ENCODE peak calls at places on chromosomes 5 and 9, in five cellular contexts. One of them, this sample, is unnamed.

GRCh38 chr5:61295365-61295764 is 36.7 kb upstream of the ZSWIM6 start:
- DNase-seq in pancreas: no peak
- DNase-seq in A549: no peak
- DNase-seq in PC-9: no peak
- DNase-seq in choroid plexus epithelial cell: no peak
- DNase-seq in this sample: no peak

GRCh38 chr5:41822036-41822435 is 48.2 kb downstream of the OXCT1 start:
- DNase-seq in choroid plexus epithelial cell: no peak
- DNase-seq in A549: no peak
- DNase-seq in PC-9: no peak
- DNase-seq in pancreas: no peak
- DNase-seq in this sample: no peak

GRCh38 chr5:43780586-43780985 is 177.6 kb downstream of the NNT start:
- DNase-seq in choroid plexus epithelial cell: peak
- DNase-seq in A549: no peak
- DNase-seq in pancreas: no peak
- DNase-seq in PC-9: no peak
- DNase-seq in this sample: no peak

GRCh38 chr5:33313150-33313549 is 127.6 kb upstream of the TARS1 start:
- DNase-seq in choroid plexus epithelial cell: peak
- DNase-seq in PC-9: peak
- DNase-seq in A549: peak
- DNase-seq in pancreas: no peak
- DNase-seq in this sample: peak

GRCh38 chr9:37998881-37999311 is 70.1 kb downstream of the SHB start:
- DNase-seq in pancreas: peak
- DNase-seq in choroid plexus epithelial cell: peak
- DNase-seq in PC-9: no peak
- DNase-seq in A549: no peak
- DNase-seq in this sample: no peak

GRCh38 chr5:157821405-157821804 is 37.5 kb downstream of the CLINT1 start:
- DNase-seq in A549: no peak
- DNase-seq in pancreas: no peak
- DNase-seq in choroid plexus epithelial cell: no peak
- DNase-seq in PC-9: no peak
- DNase-seq in this sample: no peak

GRCh38 chr5:154038241-154038603 is 488 bp downstream of the FAM114A2 start:
- DNase-seq in A549: no peak
- DNase-seq in pancreas: no peak
- DNase-seq in PC-9: no peak
- DNase-seq in choroid plexus epithelial cell: peak
- DNase-seq in this sample: no peak

GRCh38 chr5:65577141-65577540 is 14.0 kb downstream of the PPWD1 start:
- DNase-seq in choroid plexus epithelial cell: peak
- DNase-seq in A549: no peak
- DNase-seq in PC-9: no peak
- DNase-seq in pancreas: no peak
- DNase-seq in this sample: no peak

GRCh38 chr5:134100283-134101011 is 14.0 kb upstream of the TCF7 start:
- DNase-seq in A549: peak
- DNase-seq in pancreas: peak
- DNase-seq in choroid plexus epithelial cell: peak
- DNase-seq in PC-9: no peak
- DNase-seq in this sample: no peak

GRCh38 chr5:111383288-111383970 is 128.9 kb downstream of the STARD4 start:
- DNase-seq in A549: no peak
- DNase-seq in pancreas: no peak
- DNase-seq in PC-9: no peak
- DNase-seq in choroid plexus epithelial cell: no peak
- DNase-seq in this sample: no peak

GRCh38 chr5:178388381-178389030 is 155.9 kb upstream of the PHYKPL start:
- DNase-seq in PC-9: no peak
- DNase-seq in pancreas: no peak
- DNase-seq in A549: no peak
- DNase-seq in choroid plexus epithelial cell: peak
- DNase-seq in this sample: no peak

GRCh38 chr9:2281031-2281802 is 266.1 kb downstream of the SMARCA2 start:
- DNase-seq in choroid plexus epithelial cell: peak
- DNase-seq in pancreas: no peak
- DNase-seq in PC-9: peak
- DNase-seq in A549: no peak
- DNase-seq in this sample: no peak

GRCh38 chr5:150376799-150377771 is 19.6 kb downstream of the TCOF1 start:
- DNase-seq in pancreas: no peak
- DNase-seq in choroid plexus epithelial cell: peak
- DNase-seq in PC-9: no peak
- DNase-seq in A549: no peak
- DNase-seq in this sample: no peak

GRCh38 chr9:114902773-114903589 is 27.4 kb downstream of the TNFSF8 start:
- DNase-seq in PC-9: no peak
- DNase-seq in pancreas: no peak
- DNase-seq in choroid plexus epithelial cell: peak
- DNase-seq in A549: no peak
- DNase-seq in this sample: no peak

GRCh38 chr5:6432206-6432605 is 16.5 kb upstream of the UBE2QL1 start:
- DNase-seq in PC-9: no peak
- DNase-seq in pancreas: no peak
- DNase-seq in choroid plexus epithelial cell: no peak
- DNase-seq in A549: no peak
- DNase-seq in this sample: no peak

GRCh38 chr9:14320272-14321245 is 6.6 kb upstream of the NFIB start:
- DNase-seq in A549: peak
- DNase-seq in pancreas: no peak
- DNase-seq in choroid plexus epithelial cell: peak
- DNase-seq in PC-9: no peak
- DNase-seq in this sample: peak

GRCh38 chr9:91158946-91159345 is 202.8 kb downstream of the AUH start:
- DNase-seq in choroid plexus epithelial cell: no peak
- DNase-seq in PC-9: no peak
- DNase-seq in pancreas: no peak
- DNase-seq in A549: no peak
- DNase-seq in this sample: no peak

GRCh38 chr5:167723254-167723871 is 568.1 kb upstream of the WWC1 start:
- DNase-seq in PC-9: peak
- DNase-seq in A549: peak
- DNase-seq in pancreas: peak
- DNase-seq in choroid plexus epithelial cell: peak
- DNase-seq in this sample: peak

GRCh38 chr5:169549453-169549852 is 34.1 kb upstream of the SPDL1 start:
- DNase-seq in A549: no peak
- DNase-seq in choroid plexus epithelial cell: no peak
- DNase-seq in pancreas: no peak
- DNase-seq in PC-9: no peak
- DNase-seq in this sample: no peak

GRCh38 chr9:126696764-126697145 is 83.0 kb downstream of the LMX1B start:
- DNase-seq in A549: no peak
- DNase-seq in PC-9: no peak
- DNase-seq in pancreas: peak
- DNase-seq in choroid plexus epithelial cell: no peak
- DNase-seq in this sample: no peak

GRCh38 chr9:130240410-130241197 is 25.0 kb upstream of the HMCN2 start:
- DNase-seq in A549: peak
- DNase-seq in PC-9: peak
- DNase-seq in choroid plexus epithelial cell: peak
- DNase-seq in pancreas: no peak
- DNase-seq in this sample: peak

GRCh38 chr5:14443665-14444064 is 137.9 kb upstream of the OTULINL start:
- DNase-seq in A549: no peak
- DNase-seq in choroid plexus epithelial cell: no peak
- DNase-seq in pancreas: no peak
- DNase-seq in PC-9: no peak
- DNase-seq in this sample: no peak

GRCh38 chr9:95772320-95773060 is 103.0 kb upstream of the ERCC6L2 start:
- DNase-seq in choroid plexus epithelial cell: peak
- DNase-seq in A549: no peak
- DNase-seq in pancreas: no peak
- DNase-seq in PC-9: no peak
- DNase-seq in this sample: peak

GRCh38 chr9:89926691-89927220 is 321.9 kb downstream of the GADD45G start:
- DNase-seq in pancreas: no peak
- DNase-seq in PC-9: no peak
- DNase-seq in choroid plexus epithelial cell: no peak
- DNase-seq in A549: no peak
- DNase-seq in this sample: no peak

GRCh38 chr9:114039484-114039883 is 38.6 kb downstream of the AMBP start:
- DNase-seq in choroid plexus epithelial cell: no peak
- DNase-seq in PC-9: no peak
- DNase-seq in pancreas: no peak
- DNase-seq in A549: no peak
- DNase-seq in this sample: no peak

GRCh38 chr5:44727100-44727499 is 81.6 kb upstream of the MRPS30 start:
- DNase-seq in choroid plexus epithelial cell: no peak
- DNase-seq in PC-9: no peak
- DNase-seq in A549: no peak
- DNase-seq in pancreas: no peak
- DNase-seq in this sample: no peak

GRCh38 chr5:179294131-179294780 is 51.0 kb downstream of the ADAMTS2 start:
- DNase-seq in A549: no peak
- DNase-seq in choroid plexus epithelial cell: no peak
- DNase-seq in pancreas: peak
- DNase-seq in PC-9: no peak
- DNase-seq in this sample: no peak

GRCh38 chr5:77064040-77064439 is 23.0 kb downstream of the ZBED3 start:
- DNase-seq in pancreas: no peak
- DNase-seq in A549: no peak
- DNase-seq in choroid plexus epithelial cell: no peak
- DNase-seq in PC-9: no peak
- DNase-seq in this sample: no peak

GRCh38 chr5:110441035-110441434 is 285.4 kb downstream of the TMEM232 start:
- DNase-seq in A549: peak
- DNase-seq in choroid plexus epithelial cell: peak
- DNase-seq in pancreas: no peak
- DNase-seq in PC-9: no peak
- DNase-seq in this sample: no peak

GRCh38 chr5:68405026-68405684 is 189.6 kb downstream of the PIK3R1 start:
- DNase-seq in A549: peak
- DNase-seq in choroid plexus epithelial cell: no peak
- DNase-seq in pancreas: no peak
- DNase-seq in PC-9: peak
- DNase-seq in this sample: no peak

GRCh38 chr5:173055722-173055982 is 500 bp upstream of the CREBRF start:
- DNase-seq in PC-9: no peak
- DNase-seq in A549: no peak
- DNase-seq in pancreas: no peak
- DNase-seq in choroid plexus epithelial cell: no peak
- DNase-seq in this sample: no peak

GRCh38 chr5:143138839-143139238 is 264.6 kb downstream of the NR3C1 start:
- DNase-seq in PC-9: no peak
- DNase-seq in A549: no peak
- DNase-seq in choroid plexus epithelial cell: peak
- DNase-seq in pancreas: no peak
- DNase-seq in this sample: no peak

GRCh38 chr5:6772886-6773285 is 59.7 kb downstream of the TENT4A start:
- DNase-seq in choroid plexus epithelial cell: no peak
- DNase-seq in PC-9: no peak
- DNase-seq in A549: no peak
- DNase-seq in pancreas: no peak
- DNase-seq in this sample: no peak

GRCh38 chr5:95808013-95808685 is 14.4 kb downstream of the GLRX start:
- DNase-seq in A549: no peak
- DNase-seq in pancreas: no peak
- DNase-seq in PC-9: no peak
- DNase-seq in choroid plexus epithelial cell: no peak
- DNase-seq in this sample: no peak
- H3K4me3 ChIP-seq in A549: no peak
- H3K4me3 ChIP-seq in pancreas: no peak
- H3K4me3 ChIP-seq in PC-9: no peak
- H3K4me3 ChIP-seq in choroid plexus epithelial cell: no peak
- H3K4me3 ChIP-seq in this sample: no peak

GRCh38 chr5:17190242-17190778 is 27.1 kb upstream of the BASP1 start:
- DNase-seq in PC-9: peak
- DNase-seq in pancreas: no peak
- DNase-seq in choroid plexus epithelial cell: peak
- DNase-seq in A549: peak
- DNase-seq in this sample: no peak
- TF ChIP-seq CTCF in PC-9: peak
- TF ChIP-seq CTCF in pancreas: peak
- TF ChIP-seq CTCF in choroid plexus epithelial cell: peak
- TF ChIP-seq CTCF in A549: peak
- TF ChIP-seq CTCF in this sample: peak

DNA sequence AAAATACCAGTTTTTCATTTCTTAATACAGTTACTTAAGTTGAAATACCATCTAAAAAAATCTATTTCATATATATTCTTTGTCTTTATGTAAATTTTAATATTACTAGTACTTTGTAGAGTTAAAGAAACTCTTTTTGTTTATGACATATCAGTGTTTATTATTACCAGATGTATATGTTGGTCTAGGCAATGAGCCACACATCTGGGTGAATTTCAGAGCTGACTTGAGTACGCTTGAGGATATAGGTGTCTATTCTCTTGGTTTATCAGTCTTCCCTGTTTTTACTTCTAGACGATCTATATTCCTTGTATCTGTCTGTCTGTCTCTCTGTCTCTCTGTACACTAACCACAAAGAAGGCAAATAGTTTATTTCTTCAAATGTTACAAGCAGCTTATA is 2.9 kb downstream of the SMAD5 start:
- DNase-seq in A549: no peak
- DNase-seq in PC-9: no peak
- DNase-seq in choroid plexus epithelial cell: peak
- DNase-seq in pancreas: no peak
- DNase-seq in this sample: no peak
- H3K4me3 ChIP-seq in A549: no peak
- H3K4me3 ChIP-seq in PC-9: no peak
- H3K4me3 ChIP-seq in choroid plexus epithelial cell: no peak
- H3K4me3 ChIP-seq in pancreas: no peak
- H3K4me3 ChIP-seq in this sample: peak

DNA sequence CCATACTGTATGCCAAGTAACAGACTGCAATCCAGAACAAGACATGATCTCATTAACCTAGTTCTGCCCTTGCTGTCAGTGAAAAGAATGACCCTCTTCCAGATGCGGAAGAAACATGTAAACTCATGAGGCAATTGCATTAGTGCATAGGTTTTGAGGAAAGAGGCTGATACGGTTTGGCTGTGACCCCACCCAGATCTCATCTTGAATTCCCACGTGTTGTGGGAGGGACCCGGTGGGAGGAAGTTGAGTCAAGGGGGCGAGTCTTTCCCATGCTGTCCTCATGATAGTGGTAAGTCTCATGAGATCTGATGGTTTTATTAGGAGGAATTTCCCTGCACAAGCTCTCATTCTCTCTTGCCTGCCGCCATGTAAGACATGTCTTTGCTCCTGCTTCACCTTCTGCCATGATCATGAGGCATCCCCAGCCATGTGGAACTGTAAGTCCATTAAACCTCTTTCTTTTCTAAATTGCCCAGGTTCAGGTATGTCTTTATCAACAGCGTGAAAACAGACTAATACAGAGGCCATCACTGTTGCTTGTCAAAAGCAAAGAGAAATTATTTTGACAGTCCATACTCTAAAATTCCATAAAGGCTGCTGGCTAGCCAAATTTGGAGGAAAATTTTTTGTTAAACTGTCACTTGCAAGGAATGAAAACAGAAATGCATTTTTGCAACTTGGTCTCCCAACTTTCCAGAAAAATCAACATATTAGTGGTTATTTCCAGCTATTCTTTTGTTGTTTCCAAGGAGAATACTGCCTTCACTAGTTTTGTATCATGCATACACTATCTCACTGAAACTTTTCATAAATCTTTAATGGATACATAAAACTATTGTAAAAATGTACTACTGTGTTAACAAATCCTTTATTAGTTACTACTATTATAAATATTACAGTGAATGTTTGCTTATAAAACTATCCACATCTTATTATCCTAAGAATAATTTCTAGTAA is 3.2 kb upstream of the ARL15 start:
- DNase-seq in A549: no peak
- DNase-seq in pancreas: no peak
- DNase-seq in PC-9: no peak
- DNase-seq in choroid plexus epithelial cell: no peak
- DNase-seq in this sample: no peak
- TF ChIP-seq CTCF in A549: no peak
- TF ChIP-seq CTCF in pancreas: no peak
- TF ChIP-seq CTCF in PC-9: no peak
- TF ChIP-seq CTCF in choroid plexus epithelial cell: no peak
- TF ChIP-seq CTCF in this sample: no peak